ENCODE peak calls at places on chromosomes 11 and 22, in seven cellular contexts. K is thoracic aorta, V is fibroblast of pulmonary artery, E is nephron progenitor cell, N is HFFc6, R is GM12864, F is SK-N-SH. Y is an unnamed sample.

GRCh38 chr11:86722041-86722440 is 49.6 kb upstream of the ME3 start:
- DNase-seq in E (no peak), R (no peak), K (no peak), F (no peak), N (no peak), V (peak; percentile 63), Y (peak; percentile 71)

GRCh38 chr11:104033134-104033533 is 3.3 kb upstream of the DDI1 start:
- DNase-seq in K (no peak), N (peak; percentile 60), R (no peak), E (no peak), F (peak; percentile 45), V (peak; percentile 92), Y (peak; percentile 90)

GRCh38 chr22:31089101-31090100 is 8.3 kb downstream of the SMTN start:
- DNase-seq in E (peak; percentile 65), K (no peak), R (no peak), F (peak; percentile 90), V (peak; percentile 62), N (no peak), Y (peak; percentile 41)

GRCh38 chr11:10488581-10489443 is 33.7 kb downstream of the AMPD3 start:
- DNase-seq in K (no peak), E (no peak), F (no peak), R (peak; percentile 43), N (no peak), V (no peak), Y (no peak)

GRCh38 chr11:73185680-73186293 is 32.3 kb upstream of the P2RY2 start:
- DNase-seq in N (peak; percentile 93), R (no peak), F (no peak), K (peak; percentile 62), V (peak; percentile 53), E (no peak), Y (peak; percentile 94)

GRCh38 chr22:29541845-29542244 is 11.7 kb downstream of the THOC5 start:
- DNase-seq in K (no peak), F (no peak), V (no peak), E (no peak), N (no peak), R (no peak), Y (no peak)

GRCh38 chr11:125627236-125627910 is 2.4 kb downstream of the CHEK1 start:
- DNase-seq in N (no peak), F (no peak), K (no peak), V (peak; percentile 18), E (no peak), R (no peak), Y (peak; percentile 20)

GRCh38 chr11:47270331-47271271 is 668 bp downstream of the MADD start:
- DNase-seq in V (peak; percentile 62), E (no peak), N (peak; percentile 55), F (peak; percentile 63), K (no peak), R (no peak), Y (peak; percentile 43)

GRCh38 chr22:41085842-41086241 is 6.5 kb upstream of the EP300 start:
- DNase-seq in F (no peak), E (no peak), R (no peak), K (no peak), N (no peak), V (no peak), Y (no peak)

GRCh38 chr22:49212002-49212401 is 615.7 kb downstream of the BRD1 start:
- DNase-seq in K (no peak), N (no peak), R (no peak), F (no peak), V (no peak), E (no peak), Y (no peak)

GRCh38 chr11:107713009-107713408 is 1.2 kb upstream of the SLN start:
- DNase-seq in K (no peak), V (no peak), R (no peak), E (no peak), F (no peak), N (no peak), Y (no peak)

GRCh38 chr11:122155765-122156527 is 39.9 kb upstream of the BLID start:
- DNase-seq in E (no peak), V (no peak), N (no peak), R (no peak), K (no peak), F (no peak), Y (no peak)

GRCh38 chr11:105344938-105345337 is 205.4 kb upstream of the CARD18 start:
- DNase-seq in E (no peak), V (peak; percentile 4), F (no peak), N (no peak), R (no peak), K (no peak), Y (peak; percentile 22)

GRCh38 chr22:32469799-32470212 is 4.8 kb upstream of the FBXO7 start:
- DNase-seq in V (peak; percentile 55), N (peak; percentile 86), F (peak; percentile 74), R (no peak), E (peak; percentile 4), K (no peak), Y (peak; percentile 76)

GRCh38 chr22:44154431-44154942 is 26.2 kb upstream of the PARVG start:
- DNase-seq in F (no peak), E (no peak), V (no peak), N (no peak), R (no peak), K (no peak), Y (peak; percentile 32)

GRCh38 chr11:70899616-70900015 is 352.8 kb downstream of the SHANK2 start:
- DNase-seq in F (no peak), K (no peak), N (no peak), E (no peak), V (no peak), R (no peak), Y (no peak)

GRCh38 chr11:76185931-76186401 is 20.3 kb downstream of the WNT11 start:
- DNase-seq in E (peak; percentile 56), F (peak; percentile 76), K (no peak), R (no peak), N (no peak), V (no peak), Y (no peak)

GRCh38 chr11:126311464-126312291 is 7.8 kb downstream of the DCPS start:
- DNase-seq in E (no peak), K (no peak), F (no peak), V (no peak), N (no peak), R (no peak), Y (no peak)

GRCh38 chr11:132349806-132350733 is 979.7 kb downstream of the NTM start:
- DNase-seq in N (no peak), V (no peak), K (no peak), F (no peak), R (no peak), E (no peak), Y (no peak)

GRCh38 chr22:37330200-37331033 is 48.1 kb downstream of the CYTH4 start:
- DNase-seq in N (peak; percentile 69), K (no peak), F (peak; percentile 86), E (peak; percentile 87), V (peak; percentile 84), R (peak; percentile 53), Y (peak; percentile 94)
- TF ChIP-seq CTCF in N (peak; percentile 50), K (no peak), F (peak; percentile 30), E (no peak), V (peak; percentile 24), R (peak; percentile 31), Y (peak; percentile 24)

GRCh38 chr11:111982532-111983186 is 42.5 kb upstream of the DLAT start:
- DNase-seq in K (no peak), R (no peak), V (no peak), N (no peak), E (no peak), F (no peak), Y (no peak)

GRCh38 chr11:111982019-111982464 is 43.2 kb upstream of the DLAT start:
- DNase-seq in K (no peak), E (peak; percentile 59), F (peak; percentile 44), R (peak; percentile 35), N (peak; percentile 33), V (peak; percentile 65), Y (peak; percentile 62)

GRCh38 chr11:111986589-111986988 is 38.6 kb upstream of the DLAT start:
- DNase-seq in R (no peak), N (no peak), E (no peak), K (no peak), V (no peak), F (no peak), Y (no peak)

GRCh38 chr11:111981270-111981669 is 43.9 kb upstream of the DLAT start:
- DNase-seq in V (no peak), K (no peak), E (no peak), R (no peak), N (no peak), F (no peak), Y (no peak)

GRCh38 chr11:111983187-111983986 is 41.8 kb upstream of the DLAT start:
- DNase-seq in K (no peak), V (no peak), R (no peak), E (peak; percentile 48), N (no peak), F (no peak), Y (peak; percentile 63)
- TF ChIP-seq CTCF in K (no peak), V (no peak), R (no peak), E (no peak), N (no peak), F (no peak), Y (no peak)

GRCh38 chr11:79708319-79708928 is 267.6 kb upstream of the TENM4 start:
- DNase-seq in N (peak; percentile 47), V (peak; percentile 28), R (peak; percentile 12), F (peak; percentile 29), K (no peak), E (peak; percentile 33), Y (peak; percentile 43)
- TF ChIP-seq CTCF in N (peak; percentile 79), V (peak; percentile 28), R (peak; percentile 56), F (peak; percentile 55), K (no peak), E (peak; percentile 61), Y (peak; percentile 24)

GRCh38 chr22:50289151-50289941 is 18.1 kb downstream of the PLXNB2 start:
- DNase-seq in N (no peak), V (no peak), K (no peak), R (no peak), E (no peak), F (no peak), Y (no peak)

GRCh38 chr22:50287731-50288130 is 17.6 kb upstream of the MAPK11 start:
- DNase-seq in V (no peak), R (no peak), F (no peak), N (no peak), E (no peak), K (no peak), Y (no peak)

GRCh38 chr22:50292643-50293440 is 14.6 kb downstream of the PLXNB2 start:
- DNase-seq in E (no peak), V (no peak), N (no peak), F (no peak), K (no peak), R (no peak), Y (no peak)

GRCh38 chr22:50286701-50287318 is 16.6 kb upstream of the MAPK11 start:
- DNase-seq in N (no peak), E (no peak), F (no peak), R (no peak), K (no peak), V (no peak), Y (no peak)

DNA sequence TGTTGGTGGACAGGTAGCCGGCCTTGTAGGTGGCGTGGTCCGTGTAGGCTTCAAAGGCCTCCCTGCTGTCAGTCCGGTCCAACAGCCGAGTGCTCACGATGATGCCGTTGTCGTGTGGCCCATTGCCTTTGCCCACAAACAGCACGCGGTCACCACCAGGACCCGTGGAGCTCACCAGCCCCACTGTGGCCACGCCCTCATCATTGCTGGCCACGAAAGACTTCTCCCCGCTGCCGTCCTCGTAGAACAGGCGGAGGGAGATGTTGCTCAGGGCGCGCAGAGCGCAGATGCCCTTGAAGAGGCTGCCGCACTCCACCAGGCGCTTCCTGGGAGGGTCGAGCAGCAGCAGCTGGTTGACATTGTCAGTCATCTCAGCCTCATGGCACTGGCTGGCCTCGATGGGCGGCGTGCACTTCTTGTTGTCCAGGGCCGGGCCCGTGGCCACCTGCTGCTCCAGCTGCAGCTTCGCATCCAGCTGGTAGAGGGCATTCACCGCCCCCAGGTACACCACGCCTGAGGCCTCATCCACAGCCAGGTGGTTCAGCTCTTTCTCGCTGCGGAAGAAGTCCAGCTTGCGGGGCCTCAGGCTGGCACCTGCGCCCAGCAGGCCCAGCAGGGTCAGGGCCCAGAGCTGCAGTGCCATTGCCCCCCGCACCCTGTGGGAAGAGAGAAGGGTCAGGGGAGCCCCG is 17.4 kb downstream of the PLXNB2 start:
- DNase-seq in F (no peak), R (no peak), V (no peak), E (no peak), N (no peak), K (no peak), Y (no peak)
- TF ChIP-seq CTCF in F (no peak), R (no peak), V (no peak), E (no peak), N (no peak), K (no peak), Y (no peak)

Y was measured in cardiac fibroblast.